ENCODE peak calls at places on chromosomes 2 and 18, in six cellular contexts. A is stomach; S is CD8-positive, alpha-beta T cell; V is CD8-positive, alpha-beta memory T cell; Y is cardiac muscle cell; F is A549. C is an unnamed sample.

GRCh38 chr2:222375798-222376197 is 48.5 kb upstream of the SGPP2 start:
- DNase-seq in A (no peak), S (no peak), V (no peak), Y (no peak), F (no peak), C (no peak)

GRCh38 chr2:101818531-101819451 is 121.3 kb downstream of the MAP4K4 start:
- DNase-seq in A (no peak), S (no peak), V (no peak), Y (no peak), F (no peak), C (no peak)

GRCh38 chr2:38750793-38751042 is 443 bp downstream of the SRSF7 start:
- DNase-seq in A (peak; percentile 68), S (peak; percentile 74), V (peak; percentile 86), Y (no peak), F (no peak), C (no peak)

GRCh38 chr2:102141915-102142828 is at the start of gene IL1R1:
- DNase-seq in A (peak; percentile 84), S (no peak), V (no peak), Y (peak; percentile 88), F (peak; percentile 59), C (no peak)

GRCh38 chr18:3982541-3982940 is 472.6 kb downstream of the DLGAP1 start:
- DNase-seq in A (no peak), S (no peak), V (no peak), Y (no peak), F (no peak), C (no peak)

GRCh38 chr18:48365965-48366364 is 43.2 kb downstream of the ZBTB7C start:
- DNase-seq in A (no peak), S (no peak), V (no peak), Y (no peak), F (no peak), C (no peak)

GRCh38 chr2:178005756-178006155 is 66.8 kb downstream of the PDE11A start:
- DNase-seq in A (no peak), S (no peak), V (no peak), Y (no peak), F (no peak), C (no peak)

GRCh38 chr2:101188683-101189405 is 37.7 kb upstream of the TBC1D8 start:
- DNase-seq in A (peak; percentile 30), S (no peak), V (no peak), Y (peak; percentile 30), F (peak; percentile 48), C (peak; percentile 45)

GRCh38 chr2:220293966-220294365 is 666.5 kb downstream of the SLC4A3 start:
- DNase-seq in A (no peak), S (no peak), V (no peak), Y (no peak), F (no peak), C (no peak)

GRCh38 chr2:86360781-86361180 is 23.4 kb upstream of the REEP1 start:
- DNase-seq in A (no peak), S (no peak), V (no peak), Y (no peak), F (no peak), C (no peak)

GRCh38 chr18:47470941-47471340 is 219.5 kb upstream of the SKOR2 start:
- DNase-seq in A (no peak), S (no peak), V (no peak), Y (no peak), F (no peak), C (no peak)

GRCh38 chr2:174344716-174345472 is 10.1 kb downstream of the SP9 start:
- DNase-seq in A (no peak), S (no peak), V (no peak), Y (no peak), F (peak; percentile 55), C (no peak)

GRCh38 chr2:74186038-74186437 is 7.4 kb upstream of the MOB1A start:
- DNase-seq in A (no peak), S (peak; percentile 18), V (no peak), Y (no peak), F (no peak), C (no peak)

GRCh38 chr2:12803616-12804015 is 86.9 kb downstream of the TRIB2 start:
- DNase-seq in A (no peak), S (no peak), V (no peak), Y (no peak), F (no peak), C (no peak)

GRCh38 chr2:127358044-127358443 is 29.7 kb downstream of the MAP3K2 start:
- DNase-seq in A (no peak), S (no peak), V (no peak), Y (no peak), F (peak; percentile 45), C (no peak)

GRCh38 chr2:101704046-101704466 is 6.5 kb downstream of the MAP4K4 start:
- DNase-seq in A (no peak), S (no peak), V (no peak), Y (no peak), F (peak; percentile 32), C (no peak)

GRCh38 chr2:149313512-149313972 is 16.8 kb upstream of the LYPD6 start:
- DNase-seq in A (peak; percentile 36), S (no peak), V (no peak), Y (peak; percentile 54), F (peak; percentile 45), C (peak; percentile 82)

GRCh38 chr2:193523662-193524061 is 1328.9 kb upstream of the TMEFF2 start:
- DNase-seq in A (no peak), S (no peak), V (no peak), Y (no peak), F (no peak), C (no peak)

GRCh38 chr2:113175101-113175628 is 1.4 kb downstream of the PSD4 start:
- DNase-seq in A (peak; percentile 48), S (peak; percentile 68), V (peak; percentile 88), Y (no peak), F (no peak), C (no peak)

GRCh38 chr2:65456074-65456473 is 23.7 kb upstream of the SPRED2 start:
- DNase-seq in A (no peak), S (no peak), V (no peak), Y (no peak), F (no peak), C (no peak)

GRCh38 chr2:149766339-149766738 is 178.8 kb upstream of the MMADHC start:
- DNase-seq in A (no peak), S (no peak), V (no peak), Y (no peak), F (no peak), C (no peak)

GRCh38 chr2:225074366-225074765 is 32.1 kb upstream of the DOCK10 start:
- DNase-seq in A (no peak), S (no peak), V (no peak), Y (no peak), F (no peak), C (no peak)

GRCh38 chr2:225070811-225071210 is 28.5 kb upstream of the DOCK10 start:
- DNase-seq in A (no peak), S (no peak), V (no peak), Y (no peak), F (no peak), C (no peak)

GRCh38 chr2:225072444-225072843 is 30.2 kb upstream of the DOCK10 start:
- DNase-seq in A (no peak), S (no peak), V (no peak), Y (no peak), F (no peak), C (peak; percentile 2)

GRCh38 chr2:225074919-225075681 is 32.8 kb upstream of the DOCK10 start:
- DNase-seq in A (no peak), S (no peak), V (no peak), Y (no peak), F (no peak), C (no peak)

GRCh38 chr2:225073198-225073597 is 30.9 kb upstream of the DOCK10 start:
- DNase-seq in A (no peak), S (no peak), V (no peak), Y (no peak), F (no peak), C (peak; percentile 13)
- H3K27ac ChIP-seq in A (no peak overlapping the region), S (no peak overlapping the region), V (no peak overlapping the region), Y (no peak overlapping the region), F (no peak overlapping the region), C (no peak overlapping the region)

DNA sequence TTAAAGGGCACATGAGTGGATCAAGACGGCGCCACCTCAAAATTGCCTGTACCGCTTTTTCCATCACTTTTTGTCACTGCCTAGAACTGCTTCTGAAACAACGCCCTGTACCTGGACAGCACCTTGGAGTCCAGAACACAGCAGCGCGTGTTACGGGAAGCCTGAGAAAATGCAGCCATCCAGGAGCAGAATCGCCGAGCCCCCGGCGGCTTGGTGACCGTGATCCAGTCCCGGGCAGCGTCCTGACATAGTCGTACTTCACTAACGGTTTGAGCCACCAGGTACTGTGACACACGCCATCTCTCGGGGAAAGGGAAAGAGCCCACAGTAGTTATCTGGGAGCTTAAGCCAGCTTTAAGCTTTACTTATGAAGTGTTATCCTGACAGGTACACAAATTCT is 168.9 kb upstream of the SALL3 start:
- DNase-seq in A (no peak), S (no peak), V (no peak), Y (no peak), F (no peak), C (no peak)
- H3K4me1 ChIP-seq in A (no peaks in the 10 kb centered on the region), S (no peaks in the 10 kb centered on the region), V (no peaks in the 10 kb centered on the region), Y (no peaks in the 10 kb centered on the region), F (no peaks in the 10 kb centered on the region), C (no peaks in the 10 kb centered on the region)

GRCh38 chr2:135154962-135155361 is 102.9 kb downstream of the RAB3GAP1 start:
- DNase-seq in A (no peak), S (no peak), V (no peak), Y (no peak), F (no peak), C (no peak)

GRCh38 chr2:135152361-135152760 is 100.3 kb downstream of the RAB3GAP1 start:
- DNase-seq in A (no peak), S (no peak), V (no peak), Y (no peak), F (no peak), C (no peak)

GRCh38 chr2:135151615-135152014 is 99.5 kb downstream of the RAB3GAP1 start:
- DNase-seq in A (no peak), S (no peak), V (no peak), Y (no peak), F (no peak), C (no peak)

GRCh38 chr2:135149251-135149650 is 97.2 kb downstream of the RAB3GAP1 start:
- DNase-seq in A (no peak), S (no peak), V (no peak), Y (no peak), F (no peak), C (no peak)

DNA sequence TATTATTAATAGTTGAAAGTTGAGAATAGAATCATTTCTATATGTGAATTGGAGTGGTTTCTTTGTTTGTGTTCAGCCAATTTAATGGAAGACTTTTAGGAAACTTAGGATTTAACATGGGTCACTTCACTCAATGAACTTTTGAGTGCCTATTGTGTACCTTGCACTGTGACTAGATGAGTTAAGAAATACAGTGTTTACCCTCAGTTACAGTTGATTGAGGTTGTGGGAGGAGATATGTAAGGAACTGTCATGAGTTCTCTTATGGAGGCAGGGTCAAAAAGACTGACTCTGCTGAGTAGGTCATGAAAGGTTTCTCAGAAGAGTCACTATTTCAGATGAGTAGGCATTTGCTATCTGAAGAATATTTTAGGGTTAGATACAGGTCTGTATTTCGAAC is 98.6 kb downstream of the RAB3GAP1 start:
- DNase-seq in A (no peak), S (no peak), V (no peak), Y (no peak), F (peak; percentile 12), C (no peak)
- H3K27ac ChIP-seq in A (no peak overlapping the region), S (no peak overlapping the region), V (no peak overlapping the region), Y (peak overlapping the region; percentile 86), F (no peak overlapping the region), C (no peak overlapping the region)

DNA sequence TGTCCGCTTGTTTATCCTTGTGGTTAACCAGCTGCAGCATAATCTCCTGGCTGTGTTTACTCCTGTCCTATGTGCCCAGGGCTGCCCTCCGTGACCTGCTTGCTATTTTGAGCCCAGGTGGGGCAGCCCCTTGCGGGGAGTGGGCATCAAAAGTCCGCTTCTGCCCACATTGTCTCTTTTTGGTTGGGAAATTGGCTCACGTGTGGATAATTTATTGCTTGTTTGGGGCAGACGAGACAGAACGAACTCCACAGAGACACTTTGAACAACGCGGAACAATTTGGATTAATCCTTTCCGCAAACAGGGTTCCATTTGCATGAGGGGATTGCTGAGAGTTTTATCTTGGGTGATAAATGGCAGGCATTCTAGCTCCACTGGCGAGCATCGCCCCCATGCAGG is 8.1 kb upstream of the CXCR4 start:
- DNase-seq in A (no peak), S (no peak), V (no peak), Y (no peak), F (no peak), C (no peak)
- H3K4me1 ChIP-seq in A (no peaks in the 10 kb centered on the region), S (peaks cover 96% of the 10 kb centered on the region), V (peaks cover 84% of the 10 kb centered on the region), Y (peaks cover 6% of the 10 kb centered on the region), F (no peaks in the 10 kb centered on the region), C (peaks cover 2% of the 10 kb centered on the region)

C was measured in iPS DF 6.9.